ENCODE peak calls at places on chromosome 3, in eight cellular contexts. O, S, U, D, Y, Z, K and P are unnamed samples.

GRCh38 chr3:196889844-196890243 is 22.1 kb downstream of the SENP5 start:
- DNase-seq in O (no peak), S (no peak), U (no peak), D (no peak), Y (no peak), Z (no peak), K (no peak), P (no peak)

GRCh38 chr3:58617338-58617761 is 40.2 kb upstream of the FAM107A start:
- DNase-seq in O (no peak), S (no peak), U (no peak), D (no peak), Y (no peak), Z (peak), K (no peak), P (no peak)

GRCh38 chr3:174218011-174218410 is 641.1 kb upstream of the NAALADL2 start:
- DNase-seq in O (no peak), S (no peak), U (no peak), D (no peak), Y (no peak), Z (no peak), K (no peak), P (no peak)

GRCh38 chr3:132343018-132343612 is 25.9 kb downstream of the ACP3 start:
- DNase-seq in O (peak), S (no peak), U (no peak), D (no peak), Y (no peak), Z (peak), K (no peak), P (peak)

GRCh38 chr3:184952671-184953070 is 140.7 kb downstream of the VPS8 start:
- DNase-seq in O (peak), S (no peak), U (no peak), D (no peak), Y (no peak), Z (no peak), K (no peak), P (no peak)

GRCh38 chr3:42653560-42654330 is at the start of gene ZBTB47:
- DNase-seq in O (no peak), S (no peak), U (no peak), D (peak), Y (peak), Z (peak), K (no peak), P (no peak)

GRCh38 chr3:19948192-19948591 is 1.3 kb downstream of the RAB5A start:
- DNase-seq in O (no peak), S (no peak), U (no peak), D (no peak), Y (no peak), Z (no peak), K (no peak), P (no peak)

GRCh38 chr3:88180398-88180999 is 30.7 kb downstream of the C3orf38 start:
- DNase-seq in O (peak), S (no peak), U (no peak), D (no peak), Y (no peak), Z (no peak), K (peak), P (peak)

GRCh38 chr3:173663664-173664063 is 266.1 kb downstream of the NLGN1 start:
- DNase-seq in O (peak), S (no peak), U (no peak), D (no peak), Y (no peak), Z (no peak), K (no peak), P (no peak)

GRCh38 chr3:46958469-46959168 is 17.9 kb downstream of the CCDC12 start:
- DNase-seq in O (no peak), S (no peak), U (no peak), D (no peak), Y (no peak), Z (no peak), K (no peak), P (no peak)

GRCh38 chr3:119628816-119629445 is 31.2 kb downstream of the PLA1A start:
- DNase-seq in O (peak), S (no peak), U (no peak), D (no peak), Y (no peak), Z (no peak), K (no peak), P (no peak)

GRCh38 chr3:27073903-27074302 is 295.3 kb downstream of the NEK10 start:
- DNase-seq in O (no peak), S (no peak), U (no peak), D (no peak), Y (no peak), Z (no peak), K (no peak), P (no peak)

GRCh38 chr3:9777695-9778023 is 7.9 kb upstream of the CAMK1 start:
- DNase-seq in O (no peak), S (no peak), U (no peak), D (no peak), Y (no peak), Z (no peak), K (no peak), P (no peak)

GRCh38 chr3:8506611-8507061 is 5.0 kb downstream of the LMCD1 start:
- DNase-seq in O (no peak), S (no peak), U (no peak), D (no peak), Y (no peak), Z (no peak), K (no peak), P (no peak)